ENCODE peak calls at places on chromosomes 16 and 17, in four cellular contexts. E is DND-41, O is left ventricle myocardium inferior, X is right lobe of liver. P is an unnamed sample.

GRCh38 chr16:59698341-59698979 is 964.3 kb upstream of the GOT2 start:
- DNase-seq in E (no peak), O (no peak), X (no peak), P (no peak)

GRCh38 chr17:41439375-41439774 is 1.4 kb downstream of the KRT38 start:
- DNase-seq in E (no peak), O (no peak), X (no peak), P (no peak)

GRCh38 chr17:42135664-42136653 is 13.4 kb downstream of the HSPB9 start:
- DNase-seq in E (no peak), O (peak; percentile 75), X (peak; percentile 92), P (no peak)

GRCh38 chr17:67639555-67639954 is 78.2 kb upstream of the NOL11 start:
- DNase-seq in E (no peak), O (no peak), X (no peak), P (no peak)

GRCh38 chr16:28258571-28258970 is 33.8 kb upstream of the SBK1 start:
- DNase-seq in E (no peak), O (peak; percentile 71), X (peak; percentile 55), P (no peak)

GRCh38 chr16:49127103-49127502 is 154.5 kb downstream of the CBLN1 start:
- DNase-seq in E (peak; percentile 34), O (no peak), X (no peak), P (no peak)

GRCh38 chr16:67216612-67217490 is 10.1 kb upstream of the TMEM208 start:
- DNase-seq in E (no peak), O (peak; percentile 68), X (peak; percentile 67), P (no peak)

GRCh38 chr17:235831-236640 is 54.6 kb upstream of the DOC2B start:
- DNase-seq in E (no peak), O (peak; percentile 7), X (peak; percentile 39), P (no peak)

DNA sequence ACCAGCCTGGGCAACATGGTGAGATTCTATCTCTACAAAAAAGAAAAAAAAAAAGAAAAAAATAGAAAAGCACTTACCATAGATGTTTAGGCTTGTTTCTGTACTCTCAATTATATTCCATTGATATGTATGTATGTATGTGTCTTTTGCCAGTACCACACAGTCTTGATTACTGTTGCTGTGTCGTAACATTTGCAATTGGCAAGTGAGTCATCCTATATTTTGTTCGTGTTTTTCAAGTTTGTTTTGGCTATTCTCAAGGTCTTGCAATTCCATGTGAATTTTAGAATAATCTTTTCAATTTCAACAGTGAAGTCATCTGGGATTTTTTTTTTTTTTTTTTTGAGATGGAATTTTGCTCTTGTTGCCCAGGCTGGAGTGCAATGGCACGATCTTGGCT is 19.3 kb downstream of the SPECC1 start:
- DNase-seq in E (no peak), O (no peak), X (no peak), P (no peak)
- H3K27ac ChIP-seq in E (no peak overlapping the region), O (no peak overlapping the region), X (no peak overlapping the region), P (no peak overlapping the region)

GRCh38 chr17:32636593-32637218 is 149.9 kb downstream of the CDK5R1 start:
- DNase-seq in E (no peak), O (no peak), X (no peak), P (no peak)
- H3K27me3 ChIP-seq in E (peaks cover 7% of the 10 kb centered on the region), O (no peaks in the 10 kb centered on the region), X (no peaks in the 10 kb centered on the region), P (no peaks in the 10 kb centered on the region)

GRCh38 chr17:64252831-64253230 is 10.2 kb downstream of the TEX2 start:
- DNase-seq in E (no peak), O (no peak), X (no peak), P (no peak)

GRCh38 chr17:64256913-64257807 is 5.9 kb downstream of the TEX2 start:
- DNase-seq in E (no peak), O (no peak), X (no peak), P (no peak)

GRCh38 chr17:64253470-64253869 is 9.6 kb downstream of the TEX2 start:
- DNase-seq in E (no peak), O (no peak), X (no peak), P (no peak)

GRCh38 chr17:64255764-64256163 is 7.3 kb downstream of the TEX2 start:
- DNase-seq in E (no peak), O (no peak), X (no peak), P (no peak)

GRCh38 chr17:64254755-64255154 is 8.3 kb downstream of the TEX2 start:
- DNase-seq in E (no peak), O (no peak), X (no peak), P (no peak)
- H3K27ac ChIP-seq in E (no peak overlapping the region), O (no peak overlapping the region), X (no peak overlapping the region), P (no peak overlapping the region)

GRCh38 chr16:57633383-57634064 is 5.1 kb downstream of the ADGRG1 start:
- DNase-seq in E (no peak), O (no peak), X (no peak), P (no peak)

GRCh38 chr16:57632568-57632967 is 4.1 kb downstream of the ADGRG1 start:
- DNase-seq in E (no peak), O (peak; percentile 41), X (no peak), P (no peak)

GRCh38 chr16:57636184-57636583 is 7.8 kb downstream of the ADGRG1 start:
- DNase-seq in E (no peak), O (no peak), X (no peak), P (no peak)

GRCh38 chr16:57635266-57636097 is 7.1 kb downstream of the ADGRG1 start:
- DNase-seq in E (no peak), O (no peak), X (peak; percentile 84), P (no peak)

DNA sequence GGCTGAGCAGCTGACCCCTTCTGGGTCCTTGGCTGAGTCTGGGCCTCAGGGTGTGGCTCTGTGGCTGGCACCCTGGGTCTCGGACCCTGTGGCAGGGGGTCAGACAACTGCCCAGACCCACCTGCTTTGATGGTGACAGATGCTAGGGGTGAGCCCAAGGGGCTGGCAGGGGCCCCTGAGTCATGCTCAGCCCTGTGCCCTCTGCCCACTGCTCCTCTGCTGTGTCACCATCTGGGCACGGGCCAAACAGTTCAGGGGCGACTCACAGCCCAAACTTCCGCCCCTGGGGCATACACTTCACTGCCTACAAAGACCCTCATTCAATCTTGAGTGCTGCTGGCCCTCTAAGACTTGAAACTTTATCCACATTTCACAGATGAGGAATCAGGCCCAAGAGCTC is 5.7 kb downstream of the ADGRG1 start:
- DNase-seq in E (no peak), O (no peak), X (no peak), P (no peak)
- H3K27me3 ChIP-seq in E (no peaks in the 10 kb centered on the region), O (peaks cover 11% of the 10 kb centered on the region), X (no peaks in the 10 kb centered on the region), P (no peaks in the 10 kb centered on the region)

DNA sequence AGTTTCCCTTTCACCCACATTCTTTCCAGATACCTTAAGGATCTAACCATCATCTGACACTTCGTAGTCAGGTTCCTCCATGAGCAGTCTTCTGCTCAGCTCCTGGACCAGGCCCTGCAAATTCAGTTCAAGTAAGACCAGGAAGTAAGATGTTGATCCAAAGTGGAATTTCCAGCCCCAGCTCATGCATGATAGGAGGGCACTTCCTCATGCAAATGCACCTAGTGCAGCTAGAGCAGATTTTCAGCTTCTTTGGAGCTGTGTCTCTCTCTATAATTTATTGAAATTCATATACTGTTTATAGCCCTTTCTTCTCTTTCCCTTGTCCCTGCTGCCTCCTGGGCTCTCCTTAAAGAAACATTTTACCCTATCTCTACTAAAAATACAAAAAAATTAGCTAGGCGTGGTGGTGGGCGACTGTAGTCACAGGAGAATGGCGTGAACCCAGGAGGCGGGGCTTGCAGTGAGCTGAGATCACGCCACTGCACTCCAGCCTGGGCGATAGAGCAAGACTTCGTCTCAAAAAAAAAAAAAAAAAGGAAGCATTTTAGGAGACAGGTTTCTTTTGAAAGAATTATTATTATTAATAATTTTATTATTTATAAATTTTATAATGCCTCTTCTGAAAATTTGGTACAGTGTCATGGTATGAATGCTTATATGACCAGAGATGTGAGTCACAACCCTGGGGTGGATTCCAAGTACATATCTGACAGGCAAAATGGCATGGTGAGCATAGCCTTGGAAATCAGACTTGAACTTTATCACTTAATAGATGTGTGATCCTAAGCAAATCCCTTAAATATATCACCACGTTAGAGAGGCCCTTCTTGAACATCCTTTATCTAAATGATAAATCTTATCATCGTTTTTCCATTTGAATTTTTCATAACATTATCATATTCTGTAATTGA is 94.3 kb downstream of the SSH2 start:
- DNase-seq in E (no peak), O (no peak), X (no peak), P (no peak)
- H3K27ac ChIP-seq in E (no peak overlapping the region), O (no peak overlapping the region), X (no peak overlapping the region), P (no peak overlapping the region)

GRCh38 chr17:49939318-49939717 is 29.7 kb upstream of the DLX4 start:
- DNase-seq in E (no peak), O (no peak), X (no peak), P (no peak)
- H3K27me3 ChIP-seq in E (peaks cover 22% of the 10 kb centered on the region), O (peaks cover 91% of the 10 kb centered on the region), X (peaks cover 4% of the 10 kb centered on the region), P (no peaks in the 10 kb centered on the region)

GRCh38 chr17:27413295-27413694 is 43.0 kb upstream of the KSR1 start:
- DNase-seq in E (no peak), O (no peak), X (no peak), P (no peak)
- H3K27ac ChIP-seq in E (no peak overlapping the region), O (no peak overlapping the region), X (no peak overlapping the region), P (no peak overlapping the region)

GRCh38 chr16:85959686-85960085 is 60.7 kb downstream of the IRF8 start:
- DNase-seq in E (no peak), O (no peak), X (no peak), P (no peak)
- H3K27me3 ChIP-seq in E (no peaks in the 10 kb centered on the region), O (peaks cover 28% of the 10 kb centered on the region), X (no peaks in the 10 kb centered on the region), P (no peaks in the 10 kb centered on the region)

GRCh38 chr16:87845807-87846619 is 23.3 kb downstream of the SLC7A5 start:
- DNase-seq in E (no peak), O (no peak), X (peak; percentile 78), P (no peak)

GRCh38 chr16:87846705-87847466 is 22.4 kb downstream of the SLC7A5 start:
- DNase-seq in E (no peak), O (no peak), X (no peak), P (no peak)

GRCh38 chr16:87848676-87849345 is 20.5 kb downstream of the SLC7A5 start:
- DNase-seq in E (no peak), O (no peak), X (peak; percentile 70), P (no peak)

GRCh38 chr16:87847785-87848675 is 21.3 kb downstream of the SLC7A5 start:
- DNase-seq in E (no peak), O (no peak), X (peak; percentile 66), P (no peak)

DNA sequence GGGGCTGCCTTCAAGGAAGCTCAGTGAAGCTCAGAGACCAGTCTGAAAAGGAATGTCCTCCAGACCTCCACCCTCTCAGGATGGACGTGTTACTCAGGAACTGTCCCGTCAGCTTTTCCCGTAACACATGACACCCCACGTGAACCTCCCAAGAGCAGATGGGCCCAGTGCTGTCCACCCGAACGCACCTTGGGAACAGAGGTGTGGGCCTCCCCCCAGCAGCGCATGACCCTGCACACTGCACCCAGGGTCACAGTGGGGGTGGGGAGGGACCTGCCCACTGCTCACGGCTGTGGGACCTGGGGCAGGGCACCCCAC is 21.9 kb downstream of the SLC7A5 start:
- DNase-seq in E (no peak), O (no peak), X (peak; percentile 71), P (no peak)
- H3K27ac ChIP-seq in E (peak overlapping the region; percentile 50), O (no peak overlapping the region), X (peak overlapping the region; percentile 57), P (no peak overlapping the region)